ENCODE peak calls at places on chromosomes 16 and 17, in five cellular contexts. One of them, this sample, is unnamed.
A peak's percentile ranks its signal among the peaks of the same experiment; 100 is the strongest.

GRCh38 chr16:78773316-78773715 is 673.9 kb downstream of the WWOX start:
- DNase-seq in fibroblast of lung: no peak
- DNase-seq in AG04450: no peak
- DNase-seq in heart right ventricle: no peak
- DNase-seq in A549: no peak
- DNase-seq in this sample: no peak

GRCh38 chr16:64711026-64711425 is 410.8 kb downstream of the CDH11 start:
- DNase-seq in fibroblast of lung: peak; percentile 99
- DNase-seq in AG04450: no peak
- DNase-seq in heart right ventricle: no peak
- DNase-seq in A549: no peak
- DNase-seq in this sample: no peak

GRCh38 chr17:6172642-6173330 is 102.6 kb downstream of the WSCD1 start:
- DNase-seq in fibroblast of lung: no peak
- DNase-seq in AG04450: no peak
- DNase-seq in heart right ventricle: no peak
- DNase-seq in A549: no peak
- DNase-seq in this sample: no peak

GRCh38 chr17:77436058-77436442 is 295.3 kb downstream of the SEC14L1 start:
- DNase-seq in fibroblast of lung: peak; percentile 55
- DNase-seq in AG04450: no peak
- DNase-seq in heart right ventricle: peak; percentile 84
- DNase-seq in A549: no peak
- DNase-seq in this sample: no peak

GRCh38 chr17:46995841-46996571 is 17.0 kb upstream of the RPRML start:
- DNase-seq in fibroblast of lung: peak; percentile 72
- DNase-seq in AG04450: no peak
- DNase-seq in heart right ventricle: no peak
- DNase-seq in A549: no peak
- DNase-seq in this sample: no peak

GRCh38 chr16:49754495-49755290 is 101.2 kb downstream of the ZNF423 start:
- DNase-seq in fibroblast of lung: peak; percentile 69
- DNase-seq in AG04450: no peak
- DNase-seq in heart right ventricle: peak; percentile 22
- DNase-seq in A549: no peak
- DNase-seq in this sample: no peak

GRCh38 chr16:58020628-58021521 is 4.7 kb upstream of the MMP15 start:
- DNase-seq in fibroblast of lung: no peak
- DNase-seq in AG04450: no peak
- DNase-seq in heart right ventricle: peak; percentile 75
- DNase-seq in A549: peak; percentile 48
- DNase-seq in this sample: peak; percentile 68

GRCh38 chr16:27676807-27677206 is 126.9 kb downstream of the KATNIP start:
- DNase-seq in fibroblast of lung: peak; percentile 67
- DNase-seq in AG04450: peak; percentile 20
- DNase-seq in heart right ventricle: no peak
- DNase-seq in A549: no peak
- DNase-seq in this sample: no peak

GRCh38 chr17:9115446-9116265 is 94.3 kb downstream of the NTN1 start:
- DNase-seq in fibroblast of lung: peak; percentile 70
- DNase-seq in AG04450: no peak
- DNase-seq in heart right ventricle: peak; percentile 70
- DNase-seq in A549: peak; percentile 78
- DNase-seq in this sample: peak; percentile 45

GRCh38 chr16:52469775-52470174 is 77.2 kb downstream of the TOX3 start:
- DNase-seq in fibroblast of lung: peak; percentile 61
- DNase-seq in AG04450: no peak
- DNase-seq in heart right ventricle: no peak
- DNase-seq in A549: peak; percentile 51
- DNase-seq in this sample: no peak

GRCh38 chr17:32876414-32877163 is at the start of gene MYO1D:
- DNase-seq in fibroblast of lung: no peak
- DNase-seq in AG04450: no peak
- DNase-seq in heart right ventricle: peak; percentile 29
- DNase-seq in A549: peak; percentile 48
- DNase-seq in this sample: peak; percentile 79

GRCh38 chr17:38464723-38465419 is 36.6 kb downstream of the ARHGAP23 start:
- DNase-seq in fibroblast of lung: peak; percentile 96
- DNase-seq in AG04450: peak; percentile 83
- DNase-seq in heart right ventricle: peak; percentile 91
- DNase-seq in A549: peak; percentile 81
- DNase-seq in this sample: peak; percentile 95

GRCh38 chr17:40910441-40910841 is 25.4 kb upstream of the KRT20 start:
- DNase-seq in fibroblast of lung: peak; percentile 86
- DNase-seq in AG04450: no peak
- DNase-seq in heart right ventricle: no peak
- DNase-seq in A549: no peak
- DNase-seq in this sample: no peak

GRCh38 chr17:12282056-12282455 is 261.4 kb downstream of the MAP2K4 start:
- DNase-seq in fibroblast of lung: peak; percentile 37
- DNase-seq in AG04450: peak; percentile 36
- DNase-seq in heart right ventricle: no peak
- DNase-seq in A549: peak; percentile 64
- DNase-seq in this sample: no peak

GRCh38 chr16:68436581-68436980 is 11.7 kb downstream of the SMPD3 start:
- DNase-seq in fibroblast of lung: no peak
- DNase-seq in AG04450: no peak
- DNase-seq in heart right ventricle: no peak
- DNase-seq in A549: peak; percentile 55
- DNase-seq in this sample: no peak

DNA sequence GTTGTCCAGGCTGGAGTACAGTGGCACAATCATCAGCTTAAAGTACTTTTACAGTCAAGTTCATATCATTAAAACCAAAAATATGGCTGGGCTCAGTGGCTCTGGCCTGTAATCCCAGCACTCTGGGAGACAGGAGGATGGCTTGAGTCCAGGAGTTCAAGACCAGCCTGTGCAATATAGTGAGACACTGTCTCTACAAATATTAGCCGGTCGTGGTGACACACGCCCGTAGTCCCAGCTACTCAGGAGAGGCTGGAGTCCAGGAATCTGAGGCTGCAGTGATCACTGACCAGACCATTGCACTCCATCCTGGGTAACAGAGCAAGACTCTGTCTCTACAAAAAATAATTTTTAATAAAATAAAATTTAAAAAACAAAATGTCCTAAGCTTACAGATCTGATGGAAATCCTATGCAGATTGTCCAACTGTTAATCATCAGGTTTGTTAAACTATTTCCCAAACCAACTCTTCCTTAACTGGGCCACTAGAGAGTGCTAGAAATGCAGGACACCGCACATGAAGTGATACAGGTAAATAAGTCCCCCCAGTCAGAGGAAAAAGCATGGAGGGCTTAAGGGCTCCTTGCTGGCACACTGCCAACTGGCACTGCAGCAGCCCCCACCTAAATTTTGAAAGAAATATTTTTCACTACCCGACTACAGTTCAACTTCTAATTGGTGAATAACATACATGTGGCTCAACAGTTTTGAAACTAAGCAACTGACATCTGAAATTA is 2.8 kb downstream of the USP22 start:
- DNase-seq in fibroblast of lung: peak; percentile 60
- DNase-seq in AG04450: no peak
- DNase-seq in heart right ventricle: no peak
- DNase-seq in A549: peak; percentile 81
- DNase-seq in this sample: peak; percentile 53
- H3K27ac ChIP-seq in fibroblast of lung: peak overlapping the region; percentile 98
- H3K27ac ChIP-seq in AG04450: no peak overlapping the region
- H3K27ac ChIP-seq in heart right ventricle: no peak overlapping the region
- H3K27ac ChIP-seq in A549: no peak overlapping the region
- H3K27ac ChIP-seq in this sample: no peak overlapping the region

GRCh38 chr16:10941127-10941933 is 938 bp downstream of the DEXI start:
- DNase-seq in fibroblast of lung: no peak
- DNase-seq in AG04450: no peak
- DNase-seq in heart right ventricle: no peak
- DNase-seq in A549: no peak
- DNase-seq in this sample: peak; percentile 29
- H3K27ac ChIP-seq in fibroblast of lung: peak overlapping the region; percentile 31
- H3K27ac ChIP-seq in AG04450: no peak overlapping the region
- H3K27ac ChIP-seq in heart right ventricle: peak overlapping the region; percentile 7
- H3K27ac ChIP-seq in A549: peak overlapping the region; percentile 66
- H3K27ac ChIP-seq in this sample: peak overlapping the region; percentile 75

GRCh38 chr16:66242672-66243071 is 123.8 kb upstream of the CDH5 start:
- DNase-seq in fibroblast of lung: no peak
- DNase-seq in AG04450: no peak
- DNase-seq in heart right ventricle: no peak
- DNase-seq in A549: no peak
- DNase-seq in this sample: no peak
- H3K27ac ChIP-seq in fibroblast of lung: no peak overlapping the region
- H3K27ac ChIP-seq in AG04450: no peak overlapping the region
- H3K27ac ChIP-seq in heart right ventricle: no peak overlapping the region
- H3K27ac ChIP-seq in A549: no peak overlapping the region
- H3K27ac ChIP-seq in this sample: no peak overlapping the region

DNA sequence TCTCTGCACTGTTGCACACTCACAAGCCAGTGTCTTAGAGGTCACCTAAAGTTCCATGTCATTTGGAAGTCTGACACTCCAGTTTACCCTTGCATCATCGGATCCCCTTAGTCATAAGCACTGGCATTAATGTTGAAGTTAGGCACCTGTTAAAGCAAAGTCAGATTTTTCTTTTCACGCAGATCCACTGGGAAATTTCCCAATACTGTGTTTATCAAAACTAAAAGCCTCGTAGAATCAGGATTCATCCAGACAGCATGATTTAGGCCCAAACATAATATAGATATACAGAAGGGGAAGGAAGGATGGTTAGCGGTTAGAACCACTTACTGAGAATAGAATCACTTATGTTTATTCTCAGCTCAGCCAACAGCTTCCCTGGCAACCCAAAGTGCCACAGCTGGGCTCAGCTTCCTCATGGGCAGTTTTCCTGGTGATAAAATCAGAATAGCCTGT is 30.1 kb upstream of the HAPSTR1 start:
- DNase-seq in fibroblast of lung: peak; percentile 39
- DNase-seq in AG04450: peak; percentile 74
- DNase-seq in heart right ventricle: peak; percentile 67
- DNase-seq in A549: no peak
- DNase-seq in this sample: no peak
- H3K27ac ChIP-seq in fibroblast of lung: no peak overlapping the region
- H3K27ac ChIP-seq in AG04450: peak overlapping the region; percentile 52
- H3K27ac ChIP-seq in heart right ventricle: no peak overlapping the region
- H3K27ac ChIP-seq in A549: peak overlapping the region; percentile 6
- H3K27ac ChIP-seq in this sample: no peak overlapping the region

This sample was measured in ovary.